ENCODE peak calls at places on chromosome 21, in five cellular contexts. O, U, R, K and E are unnamed samples.

GRCh38 chr21:32184485-32184884 is 94.4 kb downstream of the MIS18A start:
- DNase-seq in O (no peak), U (no peak), R (no peak), K (no peak), E (no peak)

GRCh38 chr21:32413697-32414578 is 1.4 kb downstream of the EVA1C start:
- DNase-seq in O (no peak), U (no peak), R (no peak), K (peak; percentile 61), E (peak; percentile 47)

GRCh38 chr21:46121286-46122221 is 23.6 kb downstream of the COL6A2 start:
- DNase-seq in O (no peak), U (peak; percentile 7), R (peak; percentile 13), K (no peak), E (no peak)

GRCh38 chr21:21247441-21247840 is 249.2 kb downstream of the NCAM2 start:
- DNase-seq in O (no peak), U (no peak), R (no peak), K (peak; percentile 41), E (no peak)

GRCh38 chr21:19603011-19603593 is 1199.5 kb upstream of the TMPRSS15 start:
- DNase-seq in O (no peak), U (no peak), R (no peak), K (no peak), E (no peak)

GRCh38 chr21:25811186-25811585 is 76.4 kb downstream of the GABPA start:
- DNase-seq in O (no peak), U (no peak), R (no peak), K (no peak), E (no peak)

GRCh38 chr21:32463889-32464300 is 51.4 kb downstream of the EVA1C start:
- DNase-seq in O (no peak), U (no peak), R (no peak), K (peak; percentile 98), E (peak; percentile 81)

GRCh38 chr21:25428537-25428936 is 178.7 kb downstream of the MRPL39 start:
- DNase-seq in O (no peak), U (no peak), R (no peak), K (no peak), E (no peak)

GRCh38 chr21:16061194-16061593 is 331.4 kb downstream of the USP25 start:
- DNase-seq in O (no peak), U (no peak), R (peak; percentile 5), K (no peak), E (no peak)

GRCh38 chr21:25639167-25639921 is at the start of gene JAM2:
- DNase-seq in O (peak; percentile 56), U (peak; percentile 42), R (peak; percentile 58), K (peak; percentile 17), E (peak; percentile 13)

GRCh38 chr21:16193758-16194606 is 464.2 kb downstream of the USP25 start:
- DNase-seq in O (peak; percentile 6), U (no peak), R (peak; percentile 48), K (peak; percentile 91), E (peak; percentile 65)

GRCh38 chr21:14995695-14996490 is 68.9 kb downstream of the NRIP1 start:
- DNase-seq in O (no peak), U (no peak), R (no peak), K (peak; percentile 78), E (peak; percentile 17)

GRCh38 chr21:32021319-32022027 is 148.7 kb downstream of the HUNK start:
- DNase-seq in O (no peak), U (no peak), R (peak; percentile 75), K (no peak), E (no peak)

GRCh38 chr21:8992731-8993174 is 1528.6 kb upstream of the TPTE start:
- DNase-seq in O (no peak), U (no peak), R (no peak), K (peak; percentile 59), E (no peak)

GRCh38 chr21:14581902-14582457 is 35.9 kb upstream of the SAMSN1 start:
- DNase-seq in O (no peak), U (no peak), R (no peak), K (no peak), E (no peak)

GRCh38 chr21:46393451-46393940 is 65.2 kb upstream of the DIP2A start:
- DNase-seq in O (no peak), U (no peak), R (no peak), K (no peak), E (no peak)

GRCh38 chr21:44911066-44911383 is 9.7 kb downstream of the ITGB2 start:
- DNase-seq in O (no peak), U (no peak), R (no peak), K (no peak), E (no peak)

GRCh38 chr21:44909719-44910118 is 11.0 kb downstream of the ITGB2 start:
- DNase-seq in O (no peak), U (no peak), R (no peak), K (no peak), E (no peak)

GRCh38 chr21:44910229-44911065 is 10.3 kb downstream of the ITGB2 start:
- DNase-seq in O (peak; percentile 59), U (no peak), R (no peak), K (no peak), E (no peak)

GRCh38 chr21:44912158-44912473 is 8.6 kb downstream of the ITGB2 start:
- DNase-seq in O (no peak), U (no peak), R (no peak), K (no peak), E (no peak)

DNA sequence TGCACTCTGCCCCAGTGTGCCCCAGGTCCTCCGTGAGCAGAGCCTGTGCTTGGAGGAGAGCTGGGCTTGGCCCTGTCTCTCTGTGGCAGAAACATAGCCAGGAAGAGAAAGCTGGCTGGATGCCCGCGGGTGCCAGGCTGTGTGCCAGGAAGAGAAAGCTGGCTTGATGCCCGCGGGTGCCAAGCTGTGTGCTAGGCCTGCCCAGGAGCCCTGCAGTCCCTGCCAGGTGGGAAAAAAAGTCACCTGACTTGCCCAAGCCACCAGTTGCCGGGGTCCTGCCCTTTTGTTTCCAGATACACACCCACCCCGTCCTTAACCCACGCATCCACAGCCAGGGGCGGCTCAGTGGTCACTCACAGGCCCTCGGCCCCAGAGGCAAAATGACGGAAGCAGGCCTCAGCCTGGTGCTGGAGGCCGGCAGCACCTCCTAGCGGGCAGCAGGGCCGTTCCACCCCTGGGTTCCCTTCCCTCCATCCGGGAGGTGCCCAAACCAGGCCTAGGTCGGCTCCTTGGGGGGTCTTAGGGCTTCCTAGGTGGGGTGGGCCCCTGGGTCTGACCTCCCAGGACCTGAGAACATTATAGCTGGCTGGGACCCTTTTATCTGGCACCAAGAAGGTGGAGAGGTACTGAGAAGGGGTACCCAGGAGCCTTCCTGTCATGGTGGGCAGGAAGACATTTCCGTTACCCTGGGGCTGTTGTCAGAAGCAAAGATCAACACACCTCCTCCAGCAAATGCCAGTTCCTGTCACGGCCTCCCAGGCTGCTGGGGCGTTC is 9.1 kb downstream of the ITGB2 start:
- DNase-seq in O (peak; percentile 48), U (no peak), R (peak; percentile 81), K (no peak), E (peak; percentile 93)
- TF ChIP-seq CTCF in O (peak; percentile 70), U (no peak), R (peak; percentile 61), K (no peak), E (peak; percentile 87)

GRCh38 chr21:36908260-36908908 is 58.1 kb downstream of the HLCS start:
- DNase-seq in O (no peak), U (no peak), R (no peak), K (peak; percentile 31), E (no peak)
- TF ChIP-seq CTCF in O (no peak), U (no peak), R (no peak), K (no peak), E (no peak)

GRCh38 chr21:41768371-41769042 is 1.7 kb upstream of the RIPK4 start:
- DNase-seq in O (peak; percentile 38), U (no peak), R (no peak), K (peak; percentile 81), E (peak; percentile 72)
- TF ChIP-seq CTCF in O (peak; percentile 45), U (peak; percentile 53), R (peak; percentile 16), K (peak; percentile 30), E (peak; percentile 28)

GRCh38 chr21:35932232-35932911 is 128.0 kb downstream of the SETD4 start:
- DNase-seq in O (peak; percentile 91), U (no peak), R (peak; percentile 27), K (peak; percentile 90), E (peak; percentile 93)
- TF ChIP-seq CTCF in O (no peak), U (no peak), R (no peak), K (no peak), E (no peak)

GRCh38 chr21:28791595-28792282 is 200.9 kb downstream of the LTN1 start:
- DNase-seq in O (no peak), U (no peak), R (no peak), K (no peak), E (no peak)

GRCh38 chr21:28795251-28795650 is 197.4 kb downstream of the LTN1 start:
- DNase-seq in O (no peak), U (no peak), R (no peak), K (no peak), E (no peak)

GRCh38 chr21:28790335-28790734 is 202.3 kb downstream of the LTN1 start:
- DNase-seq in O (no peak), U (no peak), R (no peak), K (no peak), E (no peak)

GRCh38 chr21:28794341-28794970 is 198.2 kb downstream of the LTN1 start:
- DNase-seq in O (no peak), U (no peak), R (no peak), K (no peak), E (no peak)

GRCh38 chr21:28793043-28793442 is 199.6 kb downstream of the LTN1 start:
- DNase-seq in O (peak; percentile 2), U (no peak), R (no peak), K (no peak), E (peak; percentile 31)
- TF ChIP-seq CTCF in O (peak; percentile 46), U (peak; percentile 33), R (peak; percentile 45), K (peak; percentile 35), E (peak; percentile 20)

GRCh38 chr21:33896691-33897090 is 18.9 kb downstream of the ATP5PO start:
- DNase-seq in O (no peak), U (no peak), R (no peak), K (no peak), E (peak; percentile 49)

GRCh38 chr21:33897739-33898138 is 17.9 kb downstream of the ATP5PO start:
- DNase-seq in O (no peak), U (no peak), R (no peak), K (no peak), E (no peak)

GRCh38 chr21:33898546-33898945 is 17.1 kb downstream of the ATP5PO start:
- DNase-seq in O (no peak), U (no peak), R (no peak), K (peak; percentile 77), E (no peak)

GRCh38 chr21:33895356-33895755 is 20.2 kb downstream of the ATP5PO start:
- DNase-seq in O (no peak), U (no peak), R (no peak), K (peak; percentile 5), E (no peak)

GRCh38 chr21:33897098-33897497 is 18.5 kb downstream of the ATP5PO start:
- DNase-seq in O (no peak), U (no peak), R (no peak), K (no peak), E (no peak)
- TF ChIP-seq CTCF in O (no peak), U (no peak), R (no peak), K (no peak), E (no peak)

GRCh38 chr21:44618504-44618903 is 6.6 kb downstream of the KRTAP10-8 start:
- DNase-seq in O (peak; percentile 5), U (no peak), R (no peak), K (peak; percentile 2), E (no peak)
- TF ChIP-seq CTCF in O (no peak), U (peak; percentile 33), R (peak; percentile 32), K (no peak), E (no peak)

GRCh38 chr21:27476696-27477095 is 509.8 kb upstream of the ADAMTS5 start:
- DNase-seq in O (no peak), U (no peak), R (no peak), K (no peak), E (peak; percentile 5)
- TF ChIP-seq CTCF in O (no peak), U (peak; percentile 9), R (peak; percentile 52), K (no peak), E (peak; percentile 22)